ENCODE peak calls at places on chromosomes 5 and 9, in eight cellular contexts. Z, F, I, X, P, L, A and K are unnamed samples.

GRCh38 chr5:111379391-111379816 is 132.9 kb downstream of the STARD4 start:
- DNase-seq in F (no peak), A (no peak), P (no peak), L (no peak), X (no peak), Z (no peak), I (no peak), K (no peak)

GRCh38 chr9:33510264-33511183 is 13.5 kb upstream of the ANKRD18B start:
- DNase-seq in A (peak; percentile 58), I (peak; percentile 59), Z (peak; percentile 28), X (no peak), F (peak; percentile 60), P (peak; percentile 52), L (peak; percentile 9), K (peak; percentile 52)

GRCh38 chr9:81379655-81380054 is 309.7 kb downstream of the TLE1 start:
- DNase-seq in P (no peak), L (no peak), I (no peak), F (no peak), A (no peak), X (no peak), Z (no peak), K (no peak)

GRCh38 chr5:55406292-55406691 is 98.5 kb downstream of the MTREX start:
- DNase-seq in P (no peak), L (no peak), Z (peak; percentile 46), X (no peak), F (no peak), I (no peak), A (no peak), K (no peak)

GRCh38 chr5:64594601-64595518 is 89.0 kb downstream of the RGS7BP start:
- DNase-seq in Z (no peak), F (no peak), X (no peak), A (no peak), I (no peak), L (no peak), P (peak; percentile 9), K (no peak)

GRCh38 chr9:121122450-121123032 is 47.8 kb downstream of the CNTRL start:
- DNase-seq in I (no peak), F (no peak), X (no peak), L (no peak), Z (no peak), A (no peak), P (no peak), K (no peak)

GRCh38 chr5:35202319-35203111 is 27.8 kb downstream of the PRLR start:
- DNase-seq in Z (no peak), P (no peak), I (peak; percentile 47), F (peak; percentile 47), L (no peak), X (no peak), A (no peak), K (peak; percentile 59)

GRCh38 chr5:134577022-134577795 is 51.7 kb downstream of the JADE2 start:
- DNase-seq in Z (no peak), I (no peak), P (no peak), F (no peak), A (no peak), L (no peak), X (no peak), K (no peak)

GRCh38 chr9:76426807-76427419 is 32.1 kb upstream of the GCNT1 start:
- DNase-seq in X (no peak), L (no peak), P (no peak), Z (no peak), I (no peak), F (no peak), A (no peak), K (no peak)

GRCh38 chr9:133693703-133694529 is 44.2 kb downstream of the SARDH start:
- DNase-seq in A (peak; percentile 37), P (no peak), F (no peak), L (no peak), I (no peak), Z (no peak), X (no peak), K (no peak)

GRCh38 chr9:5466776-5467175 is 16.4 kb downstream of the CD274 start:
- DNase-seq in X (no peak), P (no peak), A (no peak), Z (no peak), L (no peak), F (no peak), I (no peak), K (no peak)

GRCh38 chr5:16147179-16147900 is 32.3 kb downstream of the MARCHF11 start:
- DNase-seq in A (no peak), P (no peak), L (no peak), F (no peak), X (no peak), I (no peak), Z (peak; percentile 24), K (no peak)

GRCh38 chr5:306011-306805 is 15.3 kb upstream of the AHRR start:
- DNase-seq in L (no peak), I (peak; percentile 39), P (no peak), X (no peak), F (no peak), Z (no peak), A (no peak), K (no peak)

GRCh38 chr9:96420468-96421219 is 2.5 kb upstream of the ZNF367 start:
- DNase-seq in X (peak; percentile 64), Z (no peak), P (no peak), L (no peak), I (peak; percentile 57), F (no peak), A (no peak), K (no peak)

GRCh38 chr5:96229173-96229572 is 203.9 kb downstream of the PCSK1 start:
- DNase-seq in P (no peak), F (no peak), A (no peak), X (no peak), I (no peak), L (no peak), Z (no peak), K (no peak)

GRCh38 chr9:1877951-1878350 is 137.2 kb upstream of the SMARCA2 start:
- DNase-seq in L (no peak), F (no peak), I (no peak), X (no peak), P (no peak), A (no peak), Z (no peak), K (no peak)

GRCh38 chr5:134247825-134248224 is 22.0 kb upstream of the PPP2CA start:
- DNase-seq in L (no peak), P (no peak), I (no peak), X (no peak), Z (no peak), A (no peak), F (no peak), K (no peak)

GRCh38 chr5:10446490-10446889 is 4.8 kb downstream of the ROPN1L start:
- DNase-seq in F (no peak), P (no peak), A (no peak), L (no peak), X (no peak), Z (no peak), I (no peak), K (peak; percentile 30)

GRCh38 chr5:80105698-80106439 is 70.7 kb downstream of the THBS4 start:
- DNase-seq in Z (no peak), X (no peak), A (no peak), I (no peak), F (no peak), L (no peak), P (no peak), K (peak; percentile 67)

GRCh38 chr5:76819851-76820280 is 1.0 kb downstream of the F2RL1 start:
- DNase-seq in F (no peak), Z (no peak), X (no peak), P (no peak), I (no peak), A (peak; percentile 61), L (no peak), K (no peak)

GRCh38 chr5:58239075-58239474 is 220.8 kb downstream of the PLK2 start:
- DNase-seq in L (no peak), A (no peak), Z (no peak), P (no peak), F (no peak), X (no peak), I (no peak), K (no peak)

GRCh38 chr5:168549554-168549953 is 20.4 kb downstream of the FBLL1 start:
- DNase-seq in I (no peak), P (no peak), L (no peak), F (no peak), X (no peak), A (no peak), Z (no peak), K (no peak)

GRCh38 chr5:171335616-171336015 is 26.6 kb downstream of the TLX3 start:
- DNase-seq in A (no peak), P (no peak), X (no peak), L (no peak), Z (no peak), F (no peak), I (no peak), K (no peak)